ENCODE peak calls at places on chromosomes 3 and 15, in five cellular contexts. One of them, this sample, is unnamed. For H3K4me1, the result is how much of the 10 kb centered on the place peaks cover.

GRCh38 chr3:57109437-57110199 is 49.2 kb downstream of the SPATA12 start:
- DNase-seq in mesendoderm: no peak
- DNase-seq in ovary: no peak
- DNase-seq in upper lobe of right lung: no peak
- DNase-seq in aorta: no peak
- DNase-seq in this sample: no peak

GRCh38 chr3:77081240-77081661 is 41.4 kb downstream of the ROBO2 start:
- DNase-seq in aorta: no peak
- DNase-seq in ovary: peak
- DNase-seq in mesendoderm: no peak
- DNase-seq in upper lobe of right lung: no peak
- DNase-seq in this sample: no peak

GRCh38 chr3:47850062-47850802 is 47.3 kb downstream of the DHX30 start:
- DNase-seq in ovary: no peak
- DNase-seq in aorta: no peak
- DNase-seq in upper lobe of right lung: no peak
- DNase-seq in mesendoderm: peak
- DNase-seq in this sample: no peak

GRCh38 chr3:58474967-58475578 is 16.8 kb upstream of the KCTD6 start:
- DNase-seq in ovary: no peak
- DNase-seq in mesendoderm: no peak
- DNase-seq in aorta: no peak
- DNase-seq in upper lobe of right lung: no peak
- DNase-seq in this sample: no peak

GRCh38 chr3:157064402-157064801 is 95.5 kb downstream of the CCNL1 start:
- DNase-seq in ovary: no peak
- DNase-seq in upper lobe of right lung: no peak
- DNase-seq in aorta: peak
- DNase-seq in mesendoderm: peak
- DNase-seq in this sample: no peak

GRCh38 chr3:186946756-186947375 is 16.5 kb downstream of the ST6GAL1 start:
- DNase-seq in upper lobe of right lung: no peak
- DNase-seq in ovary: no peak
- DNase-seq in mesendoderm: no peak
- DNase-seq in aorta: no peak
- DNase-seq in this sample: no peak

GRCh38 chr3:127811717-127812116 is 10.6 kb downstream of the MGLL start:
- DNase-seq in ovary: no peak
- DNase-seq in aorta: no peak
- DNase-seq in upper lobe of right lung: no peak
- DNase-seq in mesendoderm: no peak
- DNase-seq in this sample: no peak

GRCh38 chr3:188801393-188801792 is 370.4 kb upstream of the TPRG1 start:
- DNase-seq in aorta: no peak
- DNase-seq in ovary: no peak
- DNase-seq in upper lobe of right lung: no peak
- DNase-seq in mesendoderm: no peak
- DNase-seq in this sample: no peak

GRCh38 chr15:96234109-96234892 is 96.2 kb upstream of the NR2F2 start:
- DNase-seq in ovary: peak
- DNase-seq in mesendoderm: no peak
- DNase-seq in upper lobe of right lung: no peak
- DNase-seq in aorta: no peak
- DNase-seq in this sample: peak

GRCh38 chr3:112555535-112556170 is 6.1 kb downstream of the ATG3 start:
- DNase-seq in aorta: no peak
- DNase-seq in mesendoderm: no peak
- DNase-seq in ovary: no peak
- DNase-seq in upper lobe of right lung: no peak
- DNase-seq in this sample: no peak

GRCh38 chr15:57769266-57769665 is 62.8 kb downstream of the POLR2M start:
- DNase-seq in ovary: no peak
- DNase-seq in aorta: peak
- DNase-seq in upper lobe of right lung: no peak
- DNase-seq in mesendoderm: no peak
- DNase-seq in this sample: peak

GRCh38 chr3:129315386-129315991 is 36.8 kb downstream of the HMCES start:
- DNase-seq in ovary: peak
- DNase-seq in upper lobe of right lung: peak
- DNase-seq in mesendoderm: peak
- DNase-seq in aorta: peak
- DNase-seq in this sample: peak

GRCh38 chr15:93846148-93846547 is 385.2 kb upstream of the MCTP2 start:
- DNase-seq in aorta: no peak
- DNase-seq in upper lobe of right lung: no peak
- DNase-seq in mesendoderm: no peak
- DNase-seq in ovary: no peak
- DNase-seq in this sample: no peak

DNA sequence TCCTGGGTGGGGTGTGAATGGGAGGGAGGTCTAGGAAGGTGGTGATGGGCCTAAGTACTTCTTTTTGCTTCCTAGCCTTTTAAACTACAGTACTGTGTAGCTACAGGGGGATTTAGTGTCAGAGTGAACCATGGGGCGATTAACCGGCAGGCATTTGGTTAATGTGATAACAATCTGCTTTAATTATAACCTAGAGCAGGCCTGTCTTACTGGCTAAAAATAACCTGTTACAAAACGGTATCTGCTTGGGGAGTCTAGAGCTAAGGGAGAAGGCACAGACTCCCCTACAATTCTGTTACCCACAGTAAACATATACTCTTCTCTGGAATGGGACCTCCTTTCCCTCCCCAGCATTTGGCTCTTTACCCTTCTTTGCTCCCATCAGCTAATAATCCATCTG is 85.4 kb downstream of the RBPMS2 start:
- DNase-seq in mesendoderm: no peak
- DNase-seq in ovary: no peak
- DNase-seq in upper lobe of right lung: no peak
- DNase-seq in aorta: no peak
- DNase-seq in this sample: no peak
- H3K4me3 ChIP-seq in mesendoderm: no peak
- H3K4me3 ChIP-seq in ovary: no peak
- H3K4me3 ChIP-seq in upper lobe of right lung: no peak
- H3K4me3 ChIP-seq in aorta: no peak
- H3K4me3 ChIP-seq in this sample: peak

GRCh38 chr3:114686624-114687023 is 392.8 kb downstream of the TIGIT start:
- DNase-seq in upper lobe of right lung: no peak
- DNase-seq in aorta: no peak
- DNase-seq in mesendoderm: no peak
- DNase-seq in ovary: no peak
- DNase-seq in this sample: no peak

GRCh38 chr3:114687157-114687556 is 393.3 kb downstream of the TIGIT start:
- DNase-seq in aorta: no peak
- DNase-seq in mesendoderm: no peak
- DNase-seq in ovary: no peak
- DNase-seq in upper lobe of right lung: no peak
- DNase-seq in this sample: no peak

GRCh38 chr3:114680299-114680698 is 386.5 kb downstream of the TIGIT start:
- DNase-seq in aorta: no peak
- DNase-seq in ovary: no peak
- DNase-seq in upper lobe of right lung: no peak
- DNase-seq in mesendoderm: no peak
- DNase-seq in this sample: no peak

GRCh38 chr3:114690896-114691295 is 397.1 kb downstream of the TIGIT start:
- DNase-seq in ovary: no peak
- DNase-seq in upper lobe of right lung: no peak
- DNase-seq in aorta: no peak
- DNase-seq in mesendoderm: no peak
- DNase-seq in this sample: no peak

DNA sequence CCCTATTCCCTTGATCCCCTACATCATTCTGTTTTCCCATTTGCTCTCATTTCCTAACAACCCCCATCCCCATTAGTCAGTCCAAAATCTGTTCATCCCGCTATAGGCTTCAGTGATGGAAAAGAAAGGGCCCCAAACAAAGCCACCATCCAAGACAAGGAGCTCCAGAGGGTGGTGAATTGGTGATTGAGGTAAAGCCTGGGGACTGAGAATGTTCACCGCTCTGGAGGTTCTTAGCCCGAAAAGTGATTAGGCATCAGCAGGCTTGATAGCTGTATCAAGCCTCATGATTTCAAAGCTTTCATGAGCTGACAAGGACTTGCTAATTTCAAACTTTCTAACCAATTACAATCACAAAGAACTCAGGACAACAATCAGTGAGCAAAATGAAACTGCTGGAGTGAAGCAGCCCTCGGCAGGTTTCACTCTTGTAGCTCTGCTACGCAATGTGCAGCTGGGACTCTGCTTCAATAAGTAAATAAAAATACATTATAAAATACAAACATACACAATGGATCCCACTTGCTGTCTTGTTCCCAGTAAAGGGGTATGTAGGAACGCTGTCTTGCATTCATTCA is 391.3 kb downstream of the TIGIT start:
- DNase-seq in mesendoderm: no peak
- DNase-seq in upper lobe of right lung: no peak
- DNase-seq in ovary: no peak
- DNase-seq in aorta: no peak
- DNase-seq in this sample: no peak
- H3K27ac ChIP-seq in mesendoderm: no peak
- H3K27ac ChIP-seq in upper lobe of right lung: no peak
- H3K27ac ChIP-seq in ovary: no peak
- H3K27ac ChIP-seq in aorta: no peak
- H3K27ac ChIP-seq in this sample: peak

GRCh38 chr15:68081869-68082505 is 27.9 kb downstream of the PIAS1 start:
- DNase-seq in ovary: no peak
- DNase-seq in aorta: no peak
- DNase-seq in mesendoderm: no peak
- DNase-seq in upper lobe of right lung: no peak
- DNase-seq in this sample: no peak

GRCh38 chr15:68080783-68081182 is 26.7 kb downstream of the PIAS1 start:
- DNase-seq in ovary: no peak
- DNase-seq in upper lobe of right lung: no peak
- DNase-seq in aorta: no peak
- DNase-seq in mesendoderm: no peak
- DNase-seq in this sample: no peak

GRCh38 chr15:68083463-68083862 is 29.3 kb downstream of the PIAS1 start:
- DNase-seq in ovary: no peak
- DNase-seq in aorta: no peak
- DNase-seq in mesendoderm: no peak
- DNase-seq in upper lobe of right lung: no peak
- DNase-seq in this sample: no peak

GRCh38 chr15:68085052-68085451 is 30.9 kb downstream of the PIAS1 start:
- DNase-seq in aorta: no peak
- DNase-seq in upper lobe of right lung: no peak
- DNase-seq in ovary: no peak
- DNase-seq in mesendoderm: no peak
- DNase-seq in this sample: no peak

DNA sequence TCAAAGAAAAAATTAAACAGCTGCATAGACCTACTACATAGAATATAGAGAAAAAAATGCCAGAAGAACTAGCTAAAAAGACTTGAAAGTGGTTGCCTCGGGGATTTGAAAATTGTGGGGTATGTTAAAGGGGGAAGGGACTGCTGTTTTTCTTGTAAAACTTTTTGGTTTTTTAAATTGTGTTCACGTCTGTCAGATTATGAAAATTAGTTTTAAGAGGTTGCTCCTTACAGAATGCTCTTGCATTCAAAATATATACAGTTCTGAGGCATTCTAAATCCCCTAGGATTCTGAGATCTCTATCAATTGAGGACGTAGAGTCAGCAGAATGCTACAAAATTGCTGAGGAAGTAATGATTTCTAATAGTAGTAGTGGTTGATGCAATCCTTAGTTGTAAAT is 28.6 kb downstream of the PIAS1 start:
- DNase-seq in upper lobe of right lung: no peak
- DNase-seq in mesendoderm: no peak
- DNase-seq in ovary: no peak
- DNase-seq in aorta: no peak
- DNase-seq in this sample: no peak
- H3K4me1 ChIP-seq in upper lobe of right lung: half or more
- H3K4me1 ChIP-seq in mesendoderm: under half
- H3K4me1 ChIP-seq in ovary: under half
- H3K4me1 ChIP-seq in aorta: under half
- H3K4me1 ChIP-seq in this sample: half or more

GRCh38 chr15:84983711-84984110 is 2.1 kb downstream of the PDE8A start:
- DNase-seq in aorta: no peak
- DNase-seq in mesendoderm: no peak
- DNase-seq in ovary: no peak
- DNase-seq in upper lobe of right lung: no peak
- DNase-seq in this sample: no peak

GRCh38 chr15:84981711-84982300 is at the start of gene PDE8A:
- DNase-seq in ovary: no peak
- DNase-seq in upper lobe of right lung: no peak
- DNase-seq in mesendoderm: peak
- DNase-seq in aorta: peak
- DNase-seq in this sample: peak

GRCh38 chr15:84985158-84985557 is 3.5 kb downstream of the PDE8A start:
- DNase-seq in mesendoderm: no peak
- DNase-seq in upper lobe of right lung: no peak
- DNase-seq in aorta: no peak
- DNase-seq in ovary: no peak
- DNase-seq in this sample: no peak

GRCh38 chr15:84982301-84982920 is 755 bp downstream of the PDE8A start:
- DNase-seq in ovary: peak
- DNase-seq in mesendoderm: peak
- DNase-seq in upper lobe of right lung: peak
- DNase-seq in aorta: peak
- DNase-seq in this sample: peak

GRCh38 chr15:84983299-84983698 is 1.6 kb downstream of the PDE8A start:
- DNase-seq in aorta: no peak
- DNase-seq in ovary: no peak
- DNase-seq in mesendoderm: no peak
- DNase-seq in upper lobe of right lung: no peak
- DNase-seq in this sample: no peak
- H3K4me3 ChIP-seq in aorta: no peak
- H3K4me3 ChIP-seq in ovary: peak
- H3K4me3 ChIP-seq in mesendoderm: no peak
- H3K4me3 ChIP-seq in upper lobe of right lung: peak
- H3K4me3 ChIP-seq in this sample: peak

GRCh38 chr3:147356145-147356908 is 50.0 kb downstream of the ZIC4 start:
- DNase-seq in upper lobe of right lung: no peak
- DNase-seq in ovary: no peak
- DNase-seq in mesendoderm: no peak
- DNase-seq in aorta: no peak
- DNase-seq in this sample: no peak

GRCh38 chr3:147355104-147355854 is 51.1 kb downstream of the ZIC4 start:
- DNase-seq in ovary: no peak
- DNase-seq in upper lobe of right lung: no peak
- DNase-seq in mesendoderm: no peak
- DNase-seq in aorta: no peak
- DNase-seq in this sample: no peak

GRCh38 chr3:147348976-147349375 is 57.4 kb downstream of the ZIC4 start:
- DNase-seq in mesendoderm: no peak
- DNase-seq in ovary: no peak
- DNase-seq in aorta: no peak
- DNase-seq in upper lobe of right lung: no peak
- DNase-seq in this sample: no peak

GRCh38 chr3:147354621-147355020 is 51.7 kb downstream of the ZIC4 start:
- DNase-seq in mesendoderm: no peak
- DNase-seq in ovary: no peak
- DNase-seq in aorta: no peak
- DNase-seq in upper lobe of right lung: no peak
- DNase-seq in this sample: no peak

DNA sequence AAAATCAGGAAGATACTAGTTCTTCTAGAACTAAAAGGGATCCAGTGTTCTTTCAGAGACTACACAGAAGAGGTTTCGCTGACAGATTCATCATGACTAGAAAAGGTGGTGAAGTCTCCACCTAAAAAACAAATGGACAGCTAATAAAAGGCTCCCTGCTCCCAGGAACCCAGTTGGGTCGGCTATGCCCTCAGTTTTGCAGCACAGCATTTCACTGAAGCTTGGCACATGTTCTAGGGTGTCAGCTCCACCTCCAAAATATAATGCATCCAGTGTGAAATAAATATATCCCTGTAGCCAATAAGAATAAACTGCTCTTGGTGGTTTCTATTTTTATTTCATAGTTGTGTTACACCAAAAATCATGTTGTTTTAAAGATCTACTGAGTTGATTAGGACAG is 55.0 kb downstream of the ZIC4 start:
- DNase-seq in aorta: no peak
- DNase-seq in ovary: no peak
- DNase-seq in mesendoderm: no peak
- DNase-seq in upper lobe of right lung: no peak
- DNase-seq in this sample: no peak
- H3K27ac ChIP-seq in aorta: no peak
- H3K27ac ChIP-seq in ovary: no peak
- H3K27ac ChIP-seq in mesendoderm: no peak
- H3K27ac ChIP-seq in upper lobe of right lung: no peak
- H3K27ac ChIP-seq in this sample: no peak

This sample was measured in psoas muscle.